ENCODE peak calls at places on chromosomes 4 and X, in seven cellular contexts. T is fibroblast of lung, P is PC-3, X is endothelial cell of umbilical vein, U is kidney, A is neural progenitor cell, I is keratinocyte. Z is an unnamed sample. For H3K36me3, the result is how much of the 10 kb centered on the place peaks cover.

GRCh38 chrX:154748712-154749339 is 2.1 kb downstream of the GAB3 start:
- DNase-seq in T (peak), A (peak), P (peak), U (no peak), X (peak), I (no peak), Z (peak)

GRCh38 chrX:146208821-146209220 is 391.2 kb downstream of the SLITRK2 start:
- DNase-seq in A (no peak), T (no peak), P (no peak), X (no peak), U (no peak), I (no peak), Z (no peak)

GRCh38 chr4:113673450-113673849 is 88.1 kb downstream of the CAMK2D start:
- DNase-seq in U (no peak), T (peak), I (peak), A (peak), X (no peak), P (peak), Z (peak)

GRCh38 chr4:88244821-88245579 is 39.4 kb downstream of the PPM1K start:
- DNase-seq in A (no peak), U (no peak), X (no peak), I (no peak), T (no peak), P (no peak), Z (no peak)

GRCh38 chr4:8865681-8866310 is 5.8 kb downstream of the HMX1 start:
- DNase-seq in A (no peak), P (no peak), I (no peak), U (no peak), X (no peak), T (no peak), Z (no peak)

GRCh38 chr4:101682946-101683345 is 107.6 kb upstream of the BANK1 start:
- DNase-seq in T (no peak), U (no peak), P (no peak), A (no peak), I (no peak), X (no peak), Z (no peak)

GRCh38 chrX:12825801-12826200 is 34.6 kb downstream of the PRPS2 start:
- DNase-seq in T (peak), I (no peak), U (no peak), P (peak), A (no peak), X (peak), Z (no peak)

GRCh38 chr4:104967034-104967401 is 179.7 kb upstream of the TET2 start:
- DNase-seq in P (peak), I (no peak), X (no peak), A (no peak), U (no peak), T (no peak), Z (no peak)

GRCh38 chrX:148380107-148380506 is 120.3 kb upstream of the AFF2 start:
- DNase-seq in P (no peak), T (no peak), I (no peak), U (no peak), X (no peak), A (no peak), Z (no peak)

GRCh38 chr4:909821-910220 is 22.3 kb downstream of the GAK start:
- DNase-seq in X (no peak), P (no peak), A (no peak), T (no peak), I (no peak), U (peak), Z (no peak)

GRCh38 chr4:67638157-67638556 is 62.8 kb downstream of the UBA6 start:
- DNase-seq in T (no peak), I (no peak), A (no peak), U (no peak), X (no peak), P (no peak), Z (peak)

GRCh38 chrX:101051549-101052302 is at the start of gene TRMT2B:
- DNase-seq in X (peak), I (no peak), A (peak), P (peak), U (peak), T (peak), Z (peak)

GRCh38 chr4:185902654-185903053 is 90.7 kb upstream of the SORBS2 start:
- DNase-seq in I (no peak), P (peak), A (no peak), U (no peak), T (peak), X (no peak), Z (no peak)

GRCh38 chr4:118278473-118279274 is 74.1 kb downstream of the PRSS12 start:
- DNase-seq in A (peak), I (peak), X (peak), T (peak), P (peak), U (peak), Z (peak)

GRCh38 chr4:1872918-1873269 is 1.7 kb downstream of the NSD2 start:
- DNase-seq in X (peak), P (peak), I (no peak), A (no peak), T (peak), U (no peak), Z (no peak)

GRCh38 chrX:108199041-108199440 is 107.5 kb downstream of the ATG4A start:
- DNase-seq in X (no peak), U (no peak), T (no peak), A (no peak), P (no peak), I (no peak), Z (no peak)

GRCh38 chrX:155112171-155112570 is 40.9 kb downstream of the BRCC3 start:
- DNase-seq in U (no peak), T (no peak), A (no peak), X (no peak), P (peak), I (no peak), Z (no peak)

GRCh38 chr4:69689530-69690111 is 36.6 kb upstream of the UGT2A1 start:
- DNase-seq in I (no peak), U (no peak), P (peak), T (peak), X (peak), A (peak), Z (no peak)

GRCh38 chr4:14878681-14879080 is 123.6 kb upstream of the CPEB2 start:
- DNase-seq in A (no peak), X (no peak), I (no peak), T (no peak), U (no peak), P (no peak), Z (no peak)

GRCh38 chrX:139692506-139692849 is 15.5 kb downstream of the MCF2 start:
- DNase-seq in T (no peak), U (no peak), A (no peak), I (no peak), P (no peak), X (no peak), Z (peak)

GRCh38 chrX:65997978-65998717 is 41.7 kb downstream of the VSIG4 start:
- DNase-seq in I (no peak), X (no peak), U (no peak), A (no peak), T (no peak), P (no peak), Z (no peak)

GRCh38 chrX:100872161-100872560 is 2.0 kb downstream of the NOX1 start:
- DNase-seq in U (no peak), T (peak), A (no peak), I (no peak), P (no peak), X (no peak), Z (no peak)

GRCh38 chr4:151015458-151016344 is 617 bp upstream of the LRBA start:
- DNase-seq in U (peak), T (peak), X (peak), P (peak), I (no peak), A (peak), Z (peak)

GRCh38 chrX:40406330-40406859 is 174.4 kb upstream of the ATP6AP2 start:
- DNase-seq in T (no peak), A (no peak), X (no peak), I (no peak), P (no peak), U (no peak), Z (no peak)

GRCh38 chr4:8861576-8862279 is 9.9 kb downstream of the HMX1 start:
- DNase-seq in T (no peak), A (peak), X (no peak), I (no peak), U (no peak), P (no peak), Z (peak)

GRCh38 chr4:42149004-42149403 is 3.5 kb downstream of the BEND4 start:
- DNase-seq in T (no peak), P (no peak), A (no peak), I (no peak), X (no peak), U (no peak), Z (no peak)

GRCh38 chr4:185898413-185898812 is 86.4 kb upstream of the SORBS2 start:
- DNase-seq in X (no peak), P (no peak), I (no peak), T (no peak), A (no peak), U (no peak), Z (no peak)

GRCh38 chrX:7228226-7228625 is 80.3 kb upstream of the PUDP start:
- DNase-seq in T (no peak), P (no peak), X (no peak), I (no peak), U (no peak), A (no peak), Z (no peak)

GRCh38 chr4:30245140-30245539 is 475.0 kb upstream of the PCDH7 start:
- DNase-seq in T (no peak), I (no peak), P (peak), A (no peak), X (no peak), U (no peak), Z (no peak)

GRCh38 chr4:53193111-53193510 is 172.8 kb downstream of the SCFD2 start:
- DNase-seq in A (no peak), T (peak), P (no peak), X (no peak), U (no peak), I (no peak), Z (no peak)

GRCh38 chrX:18890724-18891560 is 93.0 kb downstream of the PHKA2 start:
- DNase-seq in U (no peak), P (no peak), A (no peak), X (no peak), I (no peak), T (no peak), Z (no peak)

GRCh38 chrX:149938427-149939270 is at the start of gene EOLA2:
- DNase-seq in X (peak), A (peak), U (peak), I (peak), T (peak), P (peak), Z (peak)

DNA sequence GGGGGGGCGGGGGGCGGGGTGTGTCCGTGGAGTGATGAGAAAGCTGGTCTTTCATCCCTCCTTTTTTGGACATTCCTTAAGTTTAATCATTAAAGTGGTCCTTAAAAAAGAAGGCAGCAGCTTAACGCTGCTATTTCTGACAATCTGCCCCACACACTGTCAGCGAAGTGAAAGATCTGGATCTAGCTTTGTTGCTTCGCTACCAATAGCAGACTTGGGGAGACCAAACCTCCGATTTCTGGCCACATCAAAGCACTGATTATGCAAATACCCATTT is 5.9 kb downstream of the NEUROG2 start:
- DNase-seq in A (no peak), T (no peak), P (no peak), U (no peak), X (no peak), I (no peak), Z (no peak)
- H3K9ac ChIP-seq in A (no peak), T (no peak), P (no peak), U (no peak), X (no peak), I (no peak), Z (no peak)

GRCh38 chr4:93710101-93710846 is 118.3 kb upstream of the ATOH1 start:
- DNase-seq in T (no peak), P (peak), A (peak), U (no peak), I (no peak), X (no peak), Z (peak)
- TF ChIP-seq CTCF in T (no peak), P (peak), A (peak), U (no peak), I (peak), X (no peak), Z (peak)

GRCh38 chr4:56971383-56971782 is 6.0 kb downstream of the NOA1 start:
- DNase-seq in X (no peak), T (no peak), I (no peak), P (no peak), A (no peak), U (no peak), Z (no peak)

GRCh38 chr4:56976283-56976877 is 1.0 kb downstream of the NOA1 start:
- DNase-seq in A (no peak), P (no peak), U (no peak), X (peak), T (no peak), I (no peak), Z (no peak)

GRCh38 chr4:56972389-56972788 is 5.0 kb downstream of the NOA1 start:
- DNase-seq in P (no peak), A (no peak), X (no peak), U (no peak), I (no peak), T (no peak), Z (no peak)

GRCh38 chr4:56976878-56977320 is 507 bp downstream of the NOA1 start:
- DNase-seq in I (no peak), X (peak), T (no peak), P (peak), A (peak), U (peak), Z (peak)

GRCh38 chr4:56972832-56973231 is 4.6 kb downstream of the NOA1 start:
- DNase-seq in X (no peak), T (no peak), I (no peak), P (no peak), U (no peak), A (no peak), Z (no peak)
- H3K36me3 ChIP-seq in X (under half), T (under half), I (under half), P (half or more), U (under half), A (under half), Z (half or more)

GRCh38 chr4:102761902-102762301 is 1.1 kb upstream of the MANBA start:
- DNase-seq in T (no peak), P (no peak), U (no peak), I (no peak), X (no peak), A (no peak), Z (peak)
- H3K9ac ChIP-seq in T (no peak), P (no peak), U (peak), I (no peak), X (no peak), A (no peak), Z (no peak)